ENCODE peak calls at places on chromosomes 7 and 10, in ten cellular contexts. R is bronchial epithelial cell, J is body of pancreas, E is left ventricle myocardium inferior, M is adrenal gland, K is kidney, H is stomach, D is DND-41, T is GM13976, V is right atrium auricular region. F is an unnamed sample.

GRCh38 chr10:94111367-94111766 is 117.6 kb downstream of the PLCE1 start:
- DNase-seq in E (no peak), V (no peak), M (no peak), H (no peak), J (no peak), T (no peak), D (no peak), R (no peak), K (no peak), F (no peak)

GRCh38 chr10:3773465-3774017 is 11.5 kb downstream of the KLF6 start:
- DNase-seq in E (no peak), D (no peak), R (peak; percentile 63), H (no peak), M (no peak), K (no peak), V (no peak), J (no peak), T (no peak), F (no peak)

GRCh38 chr10:99630439-99630838 is 10.2 kb upstream of the SLC25A28 start:
- DNase-seq in R (peak; percentile 72), V (no peak), E (no peak), J (peak; percentile 47), T (no peak), H (peak; percentile 58), D (no peak), K (no peak), M (peak; percentile 46), F (no peak)

GRCh38 chr10:124737708-124738107 is 6.5 kb downstream of the FAM53B start:
- DNase-seq in K (no peak), R (no peak), E (no peak), V (peak; percentile 53), M (no peak), T (no peak), H (no peak), J (no peak), D (no peak), F (no peak)

GRCh38 chr7:24965831-24966708 is 13.9 kb downstream of the OSBPL3 start:
- DNase-seq in D (peak; percentile 86), E (peak; percentile 18), H (no peak), R (peak; percentile 84), K (no peak), M (no peak), V (no peak), J (no peak), T (peak; percentile 60), F (peak; percentile 65)

GRCh38 chr7:10940748-10941358 is 32.8 kb upstream of the PHF14 start:
- DNase-seq in K (no peak), V (no peak), E (no peak), R (peak; percentile 15), M (peak; percentile 6), T (peak; percentile 20), J (peak; percentile 19), H (no peak), D (no peak), F (peak; percentile 19)

GRCh38 chr7:30487371-30487770 is 8.8 kb upstream of the NOD1 start:
- DNase-seq in E (no peak), D (no peak), J (no peak), H (no peak), K (no peak), R (no peak), M (no peak), T (no peak), V (no peak), F (no peak)

GRCh38 chr10:70985824-70986336 is 97.5 kb upstream of the PCBD1 start:
- DNase-seq in H (peak; percentile 51), T (no peak), E (no peak), J (no peak), R (peak; percentile 50), D (peak; percentile 7), K (peak; percentile 78), V (no peak), M (no peak), F (no peak)

GRCh38 chr7:100763556-100764140 is 30.3 kb downstream of the ZAN start:
- DNase-seq in H (no peak), M (no peak), D (no peak), V (no peak), K (no peak), J (no peak), E (no peak), R (peak; percentile 21), T (no peak), F (no peak)

GRCh38 chr10:86711957-86712708 is 43.8 kb downstream of the LDB3 start:
- DNase-seq in R (peak; percentile 4), V (peak; percentile 79), H (no peak), T (peak; percentile 82), K (no peak), M (peak; percentile 38), J (no peak), E (no peak), D (no peak), F (peak; percentile 88)

GRCh38 chr7:90455163-90456030 is 14.0 kb upstream of the PTTG1IP2 start:
- DNase-seq in M (peak; percentile 21), T (peak; percentile 59), V (no peak), K (no peak), D (no peak), E (no peak), R (peak; percentile 57), J (no peak), H (no peak), F (peak; percentile 54)

GRCh38 chr7:80870806-80871205 is 48.0 kb downstream of the SEMA3C start:
- DNase-seq in J (no peak), M (no peak), K (no peak), V (no peak), T (no peak), R (no peak), H (no peak), D (no peak), E (no peak), F (no peak)

GRCh38 chr10:131437556-131438465 is 126.3 kb upstream of the TCERG1L start:
- DNase-seq in J (no peak), R (no peak), E (no peak), V (no peak), T (no peak), D (no peak), M (no peak), H (no peak), K (peak; percentile 59), F (no peak)

GRCh38 chr7:28575241-28575643 is 162.9 kb downstream of the CREB5 start:
- DNase-seq in R (peak; percentile 63), E (no peak), H (no peak), J (no peak), M (no peak), T (no peak), V (no peak), D (no peak), K (no peak), F (no peak)

DNA sequence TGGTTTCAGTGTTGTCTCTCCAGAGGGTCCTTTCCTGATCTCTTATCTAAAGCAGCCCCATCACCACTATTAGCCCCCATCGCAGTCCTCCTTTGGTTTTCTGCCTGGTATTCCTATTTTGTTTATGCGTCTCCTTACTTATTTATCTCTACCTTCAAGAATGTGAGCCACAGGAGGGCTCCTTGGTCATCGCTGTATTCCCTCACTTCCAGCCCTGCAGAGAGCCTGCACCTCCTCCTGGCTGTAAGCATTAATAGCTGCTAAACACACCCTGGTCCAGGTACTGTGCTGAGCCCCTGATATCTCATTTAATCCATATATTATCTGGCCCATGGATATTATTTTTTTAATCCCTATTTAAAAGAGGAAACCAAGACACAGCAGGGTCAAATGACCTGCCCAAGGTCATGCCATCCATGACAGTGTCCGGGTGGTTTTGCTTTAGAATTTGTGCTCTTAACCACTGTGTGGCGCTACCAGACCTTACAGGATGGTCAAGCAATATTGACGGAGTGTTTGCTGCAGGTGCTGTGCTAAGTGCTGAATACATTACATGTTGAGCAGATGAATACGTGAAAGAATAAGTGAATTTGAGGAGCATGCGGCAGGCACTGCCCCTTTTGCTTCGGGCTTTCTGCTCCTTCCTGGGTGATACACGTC is 227.2 kb downstream of the ADAM12 start:
- DNase-seq in V (no peak), E (no peak), K (no peak), M (no peak), T (no peak), D (no peak), J (no peak), R (no peak), H (no peak), F (no peak)
- TF ChIP-seq CTCF in V (no peak), E (peak; percentile 24), K (peak; percentile 27), M (no peak), T (no peak), D (no peak), J (no peak), R (no peak), H (no peak), F (no peak)

GRCh38 chr7:47852330-47853245 is 95.7 kb downstream of the PKD1L1 start:
- DNase-seq in T (peak; percentile 49), M (no peak), R (peak; percentile 4), D (no peak), H (no peak), K (no peak), J (no peak), E (no peak), V (no peak), F (no peak)
- TF ChIP-seq CTCF in T (peak; percentile 21), M (no peak), R (no peak), D (peak; percentile 14), H (no peak), K (no peak), J (no peak), E (peak; percentile 34), V (no peak), F (peak; percentile 50)

GRCh38 chr7:51188987-51189386 is 127.6 kb downstream of the COBL start:
- DNase-seq in V (no peak), J (no peak), H (no peak), T (no peak), D (no peak), K (no peak), M (no peak), E (no peak), R (no peak), F (no peak)

GRCh38 chr7:51190950-51191349 is 125.7 kb downstream of the COBL start:
- DNase-seq in J (no peak), T (no peak), M (no peak), V (no peak), D (no peak), H (no peak), E (no peak), R (no peak), K (no peak), F (no peak)

GRCh38 chr7:51186531-51186930 is 130.1 kb downstream of the COBL start:
- DNase-seq in M (no peak), D (no peak), T (no peak), V (no peak), H (no peak), E (peak; percentile 44), J (no peak), K (no peak), R (peak; percentile 22), F (no peak)

GRCh38 chr7:51189777-51190176 is 126.8 kb downstream of the COBL start:
- DNase-seq in R (no peak), V (no peak), E (no peak), K (no peak), T (no peak), D (no peak), J (no peak), M (no peak), H (no peak), F (no peak)

GRCh38 chr7:51187941-51188340 is 128.7 kb downstream of the COBL start:
- DNase-seq in H (no peak), M (no peak), T (no peak), V (no peak), K (no peak), D (no peak), J (peak; percentile 28), E (peak; percentile 32), R (peak; percentile 4), F (no peak)
- TF ChIP-seq CTCF in H (no peak), M (no peak), T (no peak), V (peak; percentile 16), K (peak; percentile 40), D (no peak), J (no peak), E (peak; percentile 53), R (peak; percentile 10), F (no peak)

GRCh38 chr10:126969310-126969709 is 64.1 kb downstream of the DOCK1 start:
- DNase-seq in V (peak; percentile 55), M (no peak), R (peak; percentile 35), T (no peak), H (no peak), E (no peak), K (no peak), J (no peak), D (no peak), F (no peak)
- TF ChIP-seq CTCF in V (no peak), M (no peak), R (peak; percentile 22), T (no peak), H (no peak), E (peak; percentile 34), K (peak; percentile 31), J (no peak), D (no peak), F (no peak)